ENCODE peak calls at places on chromosomes 16 and 17, in six cellular contexts. Z is thoracic aorta, F is esophagus muscularis mucosa, N is kidney epithelial cell, G is esophagus squamous epithelium, E is AG04449. U is an unnamed sample.

GRCh38 chr17:65173951-65174683 is 36.9 kb downstream of the RGS9 start:
- DNase-seq in N (no peak), F (no peak), Z (no peak), E (no peak), G (no peak), U (no peak)

GRCh38 chr17:68963958-68964357 is 8.8 kb upstream of the ABCA8 start:
- DNase-seq in G (no peak), N (no peak), Z (no peak), E (no peak), F (no peak), U (peak; percentile 57)

GRCh38 chr17:3318336-3318735 is 20.2 kb upstream of the OR3A1 start:
- DNase-seq in G (no peak), Z (no peak), N (no peak), F (no peak), E (no peak), U (no peak)

GRCh38 chr17:2592974-2593845 is at the start of gene PAFAH1B1:
- DNase-seq in Z (peak; percentile 59), F (peak; percentile 96), E (no peak), G (peak; percentile 39), N (no peak), U (peak; percentile 70)

GRCh38 chr17:40663252-40663651 is 1.7 kb downstream of the KRT222 start:
- DNase-seq in F (no peak), E (no peak), Z (no peak), G (no peak), N (no peak), U (no peak)

GRCh38 chr17:37700881-37701280 is 44.0 kb downstream of the HNF1B start:
- DNase-seq in F (no peak), Z (no peak), N (no peak), G (no peak), E (no peak), U (no peak)

GRCh38 chr17:34066528-34066927 is 188.6 kb upstream of the CCL2 start:
- DNase-seq in F (no peak), E (no peak), Z (no peak), G (no peak), N (no peak), U (no peak)

GRCh38 chr16:64629622-64630021 is 492.2 kb downstream of the CDH11 start:
- DNase-seq in G (no peak), N (no peak), E (no peak), F (no peak), Z (no peak), U (peak; percentile 50)

GRCh38 chr17:35972066-35972465 is 9.2 kb downstream of the CCL16 start:
- DNase-seq in G (no peak), F (no peak), Z (no peak), N (no peak), E (no peak), U (no peak)

GRCh38 chr17:38671939-38672720 is 2.6 kb downstream of the EPOP start:
- DNase-seq in N (no peak), F (no peak), G (no peak), Z (no peak), E (no peak), U (no peak)

GRCh38 chr17:21171309-21171922 is 42.5 kb downstream of the TMEM11 start:
- DNase-seq in N (no peak), F (no peak), G (no peak), Z (no peak), E (no peak), U (no peak)

GRCh38 chr16:23343643-23344612 is 41.8 kb downstream of the SCNN1B start:
- DNase-seq in G (no peak), E (no peak), Z (no peak), N (no peak), F (no peak), U (no peak)

GRCh38 chr17:8149419-8150193 is 2.6 kb downstream of the PER1 start:
- DNase-seq in E (no peak), N (no peak), Z (no peak), G (no peak), F (no peak), U (no peak)

GRCh38 chr17:71910002-71910401 is 210.8 kb upstream of the SOX9 start:
- DNase-seq in G (no peak), N (no peak), F (no peak), E (no peak), Z (no peak), U (no peak)

GRCh38 chr17:9837551-9838471 is 12.1 kb downstream of the GLP2R start:
- DNase-seq in F (no peak), Z (no peak), E (peak; percentile 9), G (no peak), N (no peak), U (peak; percentile 96)

GRCh38 chr17:43176119-43176570 is 5.1 kb downstream of the NBR1 start:
- DNase-seq in F (no peak), Z (no peak), N (no peak), E (no peak), G (no peak), U (no peak)

GRCh38 chr16:27320261-27321012 is 6.7 kb downstream of the IL4R start:
- DNase-seq in G (no peak), N (no peak), F (no peak), Z (no peak), E (no peak), U (no peak)

GRCh38 chr16:80466024-80466986 is 74.5 kb upstream of the DYNLRB2 start:
- DNase-seq in Z (no peak), F (no peak), E (no peak), N (no peak), G (no peak), U (peak; percentile 44)

GRCh38 chr16:30054959-30055553 is 10.5 kb upstream of the ALDOA start:
- DNase-seq in Z (no peak), N (no peak), F (no peak), E (no peak), G (no peak), U (no peak)

GRCh38 chr16:87266846-87267245 is 50.3 kb downstream of the C16orf95 start:
- DNase-seq in E (no peak), G (no peak), F (no peak), N (no peak), Z (no peak), U (no peak)

GRCh38 chr17:17186051-17186450 is 20.1 kb downstream of the PLD6 start:
- DNase-seq in F (no peak), G (no peak), Z (no peak), E (no peak), N (no peak), U (no peak)

GRCh38 chr17:2393954-2394749 is 6.7 kb downstream of the MNT start:
- DNase-seq in Z (no peak), G (no peak), F (no peak), E (no peak), N (no peak), U (no peak)

GRCh38 chr17:77885678-77886386 is 72.7 kb upstream of the TNRC6C start:
- DNase-seq in G (no peak), E (no peak), N (no peak), F (no peak), Z (no peak), U (no peak)

GRCh38 chr17:63477471-63478440 is 895 bp downstream of the ACE start:
- DNase-seq in E (no peak), N (no peak), Z (no peak), F (no peak), G (no peak), U (no peak)

GRCh38 chr16:54362801-54363200 is 76.2 kb upstream of the IRX3 start:
- DNase-seq in N (no peak), F (no peak), E (no peak), Z (no peak), G (no peak), U (no peak)

GRCh38 chr16:54361246-54361645 is 74.7 kb upstream of the IRX3 start:
- DNase-seq in N (no peak), E (no peak), G (no peak), F (no peak), Z (no peak), U (no peak)

GRCh38 chr16:54359555-54359954 is 73.0 kb upstream of the IRX3 start:
- DNase-seq in G (no peak), E (no peak), F (no peak), N (no peak), Z (no peak), U (no peak)

GRCh38 chr16:54363760-54364159 is 77.2 kb upstream of the IRX3 start:
- DNase-seq in E (no peak), F (no peak), G (no peak), Z (no peak), N (no peak), U (no peak)

DNA sequence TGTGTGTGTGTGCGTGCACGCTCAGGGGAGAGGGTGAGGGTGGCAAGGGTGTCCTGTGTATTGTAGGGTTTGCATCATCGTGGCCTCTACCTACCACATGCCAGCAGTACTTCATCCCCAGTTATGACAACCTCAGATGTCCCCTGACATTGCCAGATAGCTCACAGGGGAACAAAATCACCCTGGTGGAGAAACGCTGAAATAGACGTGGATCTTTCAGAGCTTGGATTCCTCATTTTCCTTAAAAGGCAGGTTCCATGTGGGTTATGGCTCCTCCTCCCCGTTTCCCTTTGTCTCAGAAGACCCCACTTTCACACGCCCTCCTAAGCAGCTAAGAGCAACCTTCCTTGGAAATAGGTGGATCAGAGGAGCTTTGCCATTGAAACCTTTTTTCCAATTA is 75.2 kb upstream of the IRX3 start:
- DNase-seq in Z (no peak), N (no peak), E (no peak), F (no peak), G (no peak), U (no peak)
- TF ChIP-seq CTCF in Z (no peak), N (no peak), E (no peak), F (no peak), G (no peak), U (peak; percentile 6)

GRCh38 chr16:2964416-2965223 is 545 bp downstream of the KREMEN2 start:
- DNase-seq in N (no peak), Z (no peak), E (no peak), F (no peak), G (no peak), U (no peak)
- H3K4me3 ChIP-seq in N (peak overlapping the region; percentile 30), Z (peak overlapping the region; percentile 58), E (peak overlapping the region; percentile 1), F (peak overlapping the region; percentile 34), G (peak overlapping the region; percentile 38), U (no peak overlapping the region)

GRCh38 chr16:21971856-21972255 is 18.7 kb downstream of the UQCRC2 start:
- DNase-seq in F (no peak), G (no peak), N (no peak), Z (no peak), E (no peak), U (no peak)
- TF ChIP-seq CTCF in F (no peak), G (no peak), N (no peak), Z (no peak), E (no peak), U (no peak)

DNA sequence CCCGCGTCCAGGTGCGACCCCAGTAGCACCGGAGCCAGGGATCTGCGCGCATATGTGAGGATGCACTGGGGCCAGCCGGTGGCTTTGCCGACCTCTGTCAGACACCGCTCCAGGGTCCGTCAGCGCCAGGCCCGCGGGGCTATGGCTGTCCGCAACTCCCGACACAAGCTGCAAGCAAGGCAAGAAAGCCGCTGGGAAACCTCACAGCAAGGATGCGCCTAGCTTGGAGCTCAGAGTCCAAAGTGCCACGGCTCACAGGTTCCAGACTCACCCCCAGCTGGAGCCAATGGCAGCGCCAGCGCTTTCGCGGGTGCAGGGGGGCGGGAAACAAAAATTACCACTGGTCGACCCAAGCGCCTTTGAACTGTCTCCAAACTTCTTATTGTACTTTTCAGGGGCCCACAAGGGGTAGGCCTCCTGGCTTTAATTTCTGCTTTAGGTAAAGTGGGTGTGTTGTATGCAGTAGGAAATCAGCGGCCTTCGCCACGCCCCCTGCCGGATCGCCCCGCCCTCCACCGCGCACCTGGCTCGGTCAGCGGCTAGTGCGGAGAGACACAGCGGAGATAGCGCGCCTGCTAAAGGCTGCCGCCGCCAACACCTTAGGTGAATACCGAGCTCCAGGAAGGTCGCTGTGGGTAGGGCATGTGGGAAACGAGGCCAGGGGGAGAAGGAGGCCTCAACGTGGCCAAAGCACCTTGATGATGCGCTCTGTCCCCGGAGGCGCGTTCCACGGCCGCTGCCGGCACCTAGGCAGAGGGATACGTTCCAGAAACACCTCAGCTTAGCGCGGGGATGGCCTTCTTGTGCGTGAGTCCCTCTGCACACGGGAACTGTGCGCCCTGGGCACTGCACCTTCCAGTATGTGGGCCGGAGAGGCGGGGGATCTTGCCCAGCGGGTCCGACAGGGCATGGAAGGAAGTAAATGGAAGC is 61.1 kb upstream of the RBL2 start:
- DNase-seq in G (no peak), N (no peak), Z (no peak), E (no peak), F (no peak), U (no peak)
- H3K4me3 ChIP-seq in G (peak overlapping the region; percentile 42), N (peak overlapping the region; percentile 31), Z (peak overlapping the region; percentile 31), E (no peak overlapping the region), F (no peak overlapping the region), U (no peak overlapping the region)